ENCODE peak calls at places on chromosome 1, in four cellular contexts. D is left ventricle myocardium inferior, Y is HAP-1, X is DND-41. W is an unnamed sample. For H3K4me1, the result is how much of the 10 kb centered on the place peaks cover.

GRCh38 chr1:99004270-99005141 is at the start of gene PLPPR5:
- DNase-seq in D (no peak), Y (peak), X (no peak), W (no peak)

GRCh38 chr1:55958498-55958897 is 620.9 kb downstream of the PLPP3 start:
- DNase-seq in D (no peak), Y (no peak), X (no peak), W (no peak)

GRCh38 chr1:247482747-247483146 is 24.8 kb upstream of the OR2B11 start:
- DNase-seq in D (no peak), Y (no peak), X (no peak), W (no peak)

GRCh38 chr1:53896673-53897229 is 2.8 kb downstream of the DIO1 start:
- DNase-seq in D (no peak), Y (no peak), X (no peak), W (no peak)

GRCh38 chr1:176206006-176206960 is 803 bp downstream of the COP1 start:
- DNase-seq in D (no peak), Y (peak), X (peak), W (peak)

GRCh38 chr1:111706921-111707320 is 32.3 kb downstream of the INKA2 start:
- DNase-seq in D (no peak), Y (no peak), X (no peak), W (no peak)

GRCh38 chr1:160674415-160674814 is 27.6 kb upstream of the SLAMF1 start:
- DNase-seq in D (no peak), Y (no peak), X (peak), W (no peak)

GRCh38 chr1:234598974-234599616 is 10.9 kb downstream of the IRF2BP2 start:
- DNase-seq in D (no peak), Y (no peak), X (no peak), W (no peak)

GRCh38 chr1:108830119-108831008 is 26.5 kb downstream of the AKNAD1 start:
- DNase-seq in D (peak), Y (no peak), X (no peak), W (no peak)

GRCh38 chr1:17423781-17424245 is 15.7 kb downstream of the RCC2 start:
- DNase-seq in D (peak), Y (no peak), X (no peak), W (no peak)

GRCh38 chr1:176976236-176976635 is 188.3 kb downstream of the ASTN1 start:
- DNase-seq in D (no peak), Y (no peak), X (no peak), W (no peak)

GRCh38 chr1:248849152-248849551 is 9.7 kb downstream of the ZNF692 start:
- DNase-seq in D (no peak), Y (no peak), X (no peak), W (no peak)

GRCh38 chr1:214318356-214318755 is 37.4 kb downstream of the SMYD2 start:
- DNase-seq in D (no peak), Y (no peak), X (no peak), W (no peak)

GRCh38 chr1:209328178-209328577 is 255.3 kb upstream of the CAMK1G start:
- DNase-seq in D (no peak), Y (no peak), X (no peak), W (no peak)

DNA sequence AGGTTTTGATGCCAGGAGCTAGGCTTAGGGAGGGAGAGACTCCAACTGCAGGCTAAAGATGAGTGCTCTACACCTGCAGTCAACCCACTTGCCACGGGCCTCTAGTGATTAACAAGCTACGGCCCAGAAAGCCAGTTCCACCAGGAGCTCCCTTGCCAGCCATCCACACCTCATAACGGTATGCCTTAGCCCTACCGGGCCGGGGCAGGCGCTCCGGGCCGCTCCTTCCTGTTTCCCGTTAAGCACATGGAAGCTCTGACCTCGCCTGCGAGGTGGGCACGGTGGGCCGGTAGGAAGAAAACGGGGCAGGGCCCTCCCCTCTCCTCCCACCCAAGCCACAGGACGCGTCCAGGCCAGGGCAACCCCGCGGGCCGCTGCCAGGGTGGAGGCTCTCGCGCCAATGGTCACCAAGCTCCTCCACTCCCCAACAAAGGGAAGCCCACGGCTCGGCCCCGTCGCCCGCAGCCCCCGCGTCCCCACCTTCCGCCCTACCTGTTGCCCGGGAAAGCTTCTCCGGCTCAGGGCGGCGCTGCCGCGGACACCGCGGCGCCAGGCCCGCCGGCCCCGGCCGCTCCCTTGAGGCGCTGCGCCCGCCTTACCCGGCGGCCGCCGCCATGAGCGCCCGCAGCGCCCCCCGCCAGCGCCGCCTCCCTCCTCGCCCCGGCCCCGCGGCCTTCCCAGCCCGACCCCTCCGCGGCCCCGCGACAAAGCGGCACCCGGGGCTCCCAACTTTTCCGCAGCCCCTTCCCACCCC is 632 bp downstream of the CERS2 start:
- DNase-seq in D (peak), Y (peak), X (peak), W (peak)
- H3K4me1 ChIP-seq in D (half or more), Y (under half), X (under half), W (half or more)

GRCh38 chr1:202010042-202011015 is at the start of gene ELF3:
- DNase-seq in D (no peak), Y (no peak), X (no peak), W (no peak)
- H3K4me1 ChIP-seq in D (under half), Y (under half), X (under half), W (under half)

GRCh38 chr1:8093221-8093980 is 67.3 kb upstream of the ERRFI1 start:
- DNase-seq in D (no peak), Y (no peak), X (no peak), W (no peak)

GRCh38 chr1:8096105-8097011 is 70.2 kb upstream of the ERRFI1 start:
- DNase-seq in D (no peak), Y (no peak), X (no peak), W (no peak)

GRCh38 chr1:8095584-8095983 is 69.5 kb upstream of the ERRFI1 start:
- DNase-seq in D (no peak), Y (no peak), X (no peak), W (no peak)

GRCh38 chr1:8092603-8093141 is 66.6 kb upstream of the ERRFI1 start:
- DNase-seq in D (no peak), Y (no peak), X (no peak), W (no peak)

GRCh38 chr1:8094481-8095241 is 68.6 kb upstream of the ERRFI1 start:
- DNase-seq in D (no peak), Y (no peak), X (no peak), W (no peak)
- H3K4me1 ChIP-seq in D (under half), Y (under half), X (under half), W (under half)

DNA sequence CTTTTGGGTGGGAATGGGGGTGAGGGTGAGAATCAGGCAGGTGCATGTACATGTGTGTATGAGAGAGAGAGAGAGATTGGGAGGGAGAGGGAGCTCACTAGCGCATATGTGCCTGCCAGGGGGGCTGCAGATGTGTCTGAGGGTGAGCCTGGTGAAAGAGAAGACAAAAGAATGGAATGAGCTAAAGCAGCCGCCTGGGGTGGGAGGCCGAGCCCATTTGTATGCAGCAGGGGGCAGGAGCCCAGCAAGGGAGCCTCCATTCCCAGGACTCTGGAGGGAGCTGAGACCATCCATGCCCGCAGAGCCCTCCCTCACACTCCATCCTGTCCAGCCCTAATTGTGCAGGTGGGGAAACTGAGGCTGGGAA is 95.0 kb downstream of the EPHB2 start:
- DNase-seq in D (no peak), Y (no peak), X (no peak), W (no peak)
- H3K4me1 ChIP-seq in D (under half), Y (under half), X (under half), W (under half)

GRCh38 chr1:8712413-8713229 is 104.8 kb downstream of the RERE start:
- DNase-seq in D (no peak), Y (peak), X (no peak), W (no peak)

GRCh38 chr1:8711161-8711560 is 106.3 kb downstream of the RERE start:
- DNase-seq in D (no peak), Y (no peak), X (no peak), W (no peak)

GRCh38 chr1:8708259-8708658 is 109.2 kb downstream of the RERE start:
- DNase-seq in D (no peak), Y (no peak), X (no peak), W (no peak)

GRCh38 chr1:8716238-8716637 is 101.2 kb downstream of the RERE start:
- DNase-seq in D (no peak), Y (no peak), X (no peak), W (no peak)

GRCh38 chr1:8711873-8712412 is 105.5 kb downstream of the RERE start:
- DNase-seq in D (no peak), Y (no peak), X (no peak), W (no peak)
- H3K4me1 ChIP-seq in D (under half), Y (under half), X (under half), W (under half)

GRCh38 chr1:26322042-26322331 is 4.2 kb downstream of the CD52 start:
- DNase-seq in D (no peak), Y (no peak), X (no peak), W (no peak)
- H3K4me1 ChIP-seq in D (under half), Y (under half), X (under half), W (under half)

DNA sequence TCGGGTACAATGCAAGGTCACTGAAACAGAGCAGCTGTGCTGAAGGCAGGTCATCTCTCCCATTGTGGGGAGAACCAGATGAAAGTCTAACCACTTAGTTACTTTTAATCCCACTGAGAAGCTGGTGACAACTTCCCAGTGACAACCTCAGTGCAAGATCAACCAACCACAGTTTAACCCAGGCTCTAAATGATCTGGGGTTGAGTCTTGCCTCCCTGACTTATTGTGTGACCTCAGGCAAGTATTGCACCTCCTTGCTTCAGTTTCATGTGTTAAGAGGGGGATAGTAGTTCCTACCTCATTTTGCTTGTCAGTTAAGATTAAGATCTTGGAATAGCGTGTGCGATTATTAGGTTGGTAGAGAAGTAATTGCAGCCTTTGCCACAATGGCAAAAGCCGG is 3.2 kb downstream of the ZP4 start:
- DNase-seq in D (no peak), Y (no peak), X (no peak), W (no peak)
- H3K4me1 ChIP-seq in D (under half), Y (under half), X (under half), W (under half)

GRCh38 chr1:47449702-47450552 is 12.1 kb downstream of the FOXD2 start:
- DNase-seq in D (peak), Y (peak), X (no peak), W (no peak)
- H3K4me1 ChIP-seq in D (under half), Y (under half), X (under half), W (under half)

GRCh38 chr1:221712776-221713431 is 29.0 kb downstream of the DUSP10 start:
- DNase-seq in D (no peak), Y (no peak), X (peak), W (peak)
- H3K4me1 ChIP-seq in D (under half), Y (under half), X (half or more), W (half or more)

W was measured in CD4-positive, CD25-positive, alpha-beta regulatory T cell.